ENCODE peak calls at places on chromosomes 1 and 21, in five cellular contexts. One of them, this sample, is unnamed.

GRCh38 chr1:160797861-160798273 is 1.9 kb downstream of the LY9 start:
- DNase-seq in K562: no peak
- DNase-seq in HepG2: no peak
- DNase-seq in WTC11: no peak
- DNase-seq in H1: no peak
- DNase-seq in this sample: no peak

GRCh38 chr1:41322835-41323234 is 38.4 kb upstream of the FOXO6 start:
- DNase-seq in K562: peak; percentile 60
- DNase-seq in HepG2: peak; percentile 46
- DNase-seq in WTC11: peak; percentile 75
- DNase-seq in H1: peak; percentile 80
- DNase-seq in this sample: no peak

GRCh38 chr21:17389311-17389710 is 123.5 kb upstream of the CXADR start:
- DNase-seq in K562: no peak
- DNase-seq in HepG2: no peak
- DNase-seq in WTC11: no peak
- DNase-seq in H1: no peak
- DNase-seq in this sample: no peak

GRCh38 chr1:204465469-204466415 is 28.9 kb downstream of the PIK3C2B start:
- DNase-seq in K562: peak; percentile 68
- DNase-seq in HepG2: no peak
- DNase-seq in WTC11: no peak
- DNase-seq in H1: no peak
- DNase-seq in this sample: peak; percentile 63

GRCh38 chr1:210437781-210438180 is 109.1 kb downstream of the HHAT start:
- DNase-seq in K562: no peak
- DNase-seq in HepG2: no peak
- DNase-seq in WTC11: no peak
- DNase-seq in H1: no peak
- DNase-seq in this sample: no peak

GRCh38 chr1:161119379-161120061 is 1.6 kb downstream of the NIT1 start:
- DNase-seq in K562: peak; percentile 68
- DNase-seq in HepG2: no peak
- DNase-seq in WTC11: peak; percentile 25
- DNase-seq in H1: no peak
- DNase-seq in this sample: no peak

GRCh38 chr1:176843352-176844297 is 320.9 kb downstream of the ASTN1 start:
- DNase-seq in K562: peak; percentile 19
- DNase-seq in HepG2: peak; percentile 7
- DNase-seq in WTC11: peak; percentile 22
- DNase-seq in H1: no peak
- DNase-seq in this sample: no peak

GRCh38 chr1:16075337-16076002 is 2.0 kb upstream of the FAM131C start:
- DNase-seq in K562: no peak
- DNase-seq in HepG2: no peak
- DNase-seq in WTC11: no peak
- DNase-seq in H1: no peak
- DNase-seq in this sample: no peak

GRCh38 chr1:180905927-180906326 is 6.8 kb upstream of the KIAA1614 start:
- DNase-seq in K562: peak; percentile 38
- DNase-seq in HepG2: no peak
- DNase-seq in WTC11: no peak
- DNase-seq in H1: peak; percentile 39
- DNase-seq in this sample: no peak

GRCh38 chr1:163315773-163316374 is 5.9 kb upstream of the NUF2 start:
- DNase-seq in K562: no peak
- DNase-seq in HepG2: peak; percentile 31
- DNase-seq in WTC11: no peak
- DNase-seq in H1: no peak
- DNase-seq in this sample: no peak

GRCh38 chr1:45198185-45198584 is 8.2 kb downstream of the ZSWIM5 start:
- DNase-seq in K562: no peak
- DNase-seq in HepG2: peak; percentile 21
- DNase-seq in WTC11: no peak
- DNase-seq in H1: no peak
- DNase-seq in this sample: no peak

GRCh38 chr1:234322979-234323378 is 50.3 kb upstream of the COA6 start:
- DNase-seq in K562: peak; percentile 71
- DNase-seq in HepG2: peak; percentile 44
- DNase-seq in WTC11: peak; percentile 91
- DNase-seq in H1: peak; percentile 89
- DNase-seq in this sample: no peak

GRCh38 chr1:160674415-160674814 is 27.6 kb upstream of the SLAMF1 start:
- DNase-seq in K562: no peak
- DNase-seq in HepG2: no peak
- DNase-seq in WTC11: no peak
- DNase-seq in H1: no peak
- DNase-seq in this sample: no peak

GRCh38 chr21:15272591-15272990 is 207.8 kb upstream of the NRIP1 start:
- DNase-seq in K562: no peak
- DNase-seq in HepG2: no peak
- DNase-seq in WTC11: no peak
- DNase-seq in H1: no peak
- DNase-seq in this sample: no peak

GRCh38 chr1:243796016-243796415 is 54.0 kb downstream of the AKT3 start:
- DNase-seq in K562: no peak
- DNase-seq in HepG2: no peak
- DNase-seq in WTC11: no peak
- DNase-seq in H1: no peak
- DNase-seq in this sample: no peak

GRCh38 chr1:178344513-178345077 is 152.2 kb downstream of the CLEC20A start:
- DNase-seq in K562: no peak
- DNase-seq in HepG2: peak; percentile 36
- DNase-seq in WTC11: no peak
- DNase-seq in H1: no peak
- DNase-seq in this sample: peak; percentile 1

GRCh38 chr1:221715321-221716169 is 26.3 kb downstream of the DUSP10 start:
- DNase-seq in K562: no peak
- DNase-seq in HepG2: peak; percentile 79
- DNase-seq in WTC11: peak; percentile 58
- DNase-seq in H1: no peak
- DNase-seq in this sample: no peak

GRCh38 chr1:230327892-230328284 is 98.2 kb downstream of the PGBD5 start:
- DNase-seq in K562: no peak
- DNase-seq in HepG2: no peak
- DNase-seq in WTC11: no peak
- DNase-seq in H1: no peak
- DNase-seq in this sample: peak; percentile 5

GRCh38 chr1:151825204-151825603 is 6.4 kb downstream of the RORC start:
- DNase-seq in K562: no peak
- DNase-seq in HepG2: no peak
- DNase-seq in WTC11: no peak
- DNase-seq in H1: no peak
- DNase-seq in this sample: no peak

GRCh38 chr1:61043010-61043820 is 39.1 kb upstream of the NFIA start:
- DNase-seq in K562: no peak
- DNase-seq in HepG2: peak; percentile 37
- DNase-seq in WTC11: peak; percentile 96
- DNase-seq in H1: peak; percentile 99
- DNase-seq in this sample: no peak

GRCh38 chr1:178011101-178011828 is 41.4 kb upstream of the SEC16B start:
- DNase-seq in K562: no peak
- DNase-seq in HepG2: peak; percentile 24
- DNase-seq in WTC11: no peak
- DNase-seq in H1: no peak
- DNase-seq in this sample: no peak

GRCh38 chr1:230315099-230315498 is 111.0 kb downstream of the PGBD5 start:
- DNase-seq in K562: no peak
- DNase-seq in HepG2: no peak
- DNase-seq in WTC11: no peak
- DNase-seq in H1: no peak
- DNase-seq in this sample: no peak

GRCh38 chr1:94783342-94784264 is 36.6 kb upstream of the SLC44A3 start:
- DNase-seq in K562: no peak
- DNase-seq in HepG2: no peak
- DNase-seq in WTC11: no peak
- DNase-seq in H1: no peak
- DNase-seq in this sample: no peak

GRCh38 chr1:228393268-228393699 is 13.4 kb downstream of the TRIM11 start:
- DNase-seq in K562: no peak
- DNase-seq in HepG2: peak; percentile 16
- DNase-seq in WTC11: no peak
- DNase-seq in H1: no peak
- DNase-seq in this sample: no peak

GRCh38 chr1:8516793-8517556 is 199.1 kb downstream of the SLC45A1 start:
- DNase-seq in K562: no peak
- DNase-seq in HepG2: no peak
- DNase-seq in WTC11: no peak
- DNase-seq in H1: no peak
- DNase-seq in this sample: no peak

GRCh38 chr1:8519167-8519566 is 201.3 kb downstream of the SLC45A1 start:
- DNase-seq in K562: no peak
- DNase-seq in HepG2: no peak
- DNase-seq in WTC11: no peak
- DNase-seq in H1: no peak
- DNase-seq in this sample: no peak

GRCh38 chr1:8518490-8518801 is 200.5 kb downstream of the SLC45A1 start:
- DNase-seq in K562: no peak
- DNase-seq in HepG2: no peak
- DNase-seq in WTC11: no peak
- DNase-seq in H1: no peak
- DNase-seq in this sample: no peak

GRCh38 chr1:8516278-8516777 is 198.4 kb downstream of the SLC45A1 start:
- DNase-seq in K562: no peak
- DNase-seq in HepG2: no peak
- DNase-seq in WTC11: no peak
- DNase-seq in H1: no peak
- DNase-seq in this sample: no peak

GRCh38 chr1:8517579-8518489 is 199.9 kb downstream of the SLC45A1 start:
- DNase-seq in K562: no peak
- DNase-seq in HepG2: no peak
- DNase-seq in WTC11: no peak
- DNase-seq in H1: no peak
- DNase-seq in this sample: no peak
- TF ChIP-seq ATF2 in K562: no peak
- TF ChIP-seq ATF2 in HepG2: no peak
- TF ChIP-seq ATF2 in WTC11: no peak
- TF ChIP-seq ATF2 in H1: no peak
- TF ChIP-seq ATF2 in this sample: no peak

DNA sequence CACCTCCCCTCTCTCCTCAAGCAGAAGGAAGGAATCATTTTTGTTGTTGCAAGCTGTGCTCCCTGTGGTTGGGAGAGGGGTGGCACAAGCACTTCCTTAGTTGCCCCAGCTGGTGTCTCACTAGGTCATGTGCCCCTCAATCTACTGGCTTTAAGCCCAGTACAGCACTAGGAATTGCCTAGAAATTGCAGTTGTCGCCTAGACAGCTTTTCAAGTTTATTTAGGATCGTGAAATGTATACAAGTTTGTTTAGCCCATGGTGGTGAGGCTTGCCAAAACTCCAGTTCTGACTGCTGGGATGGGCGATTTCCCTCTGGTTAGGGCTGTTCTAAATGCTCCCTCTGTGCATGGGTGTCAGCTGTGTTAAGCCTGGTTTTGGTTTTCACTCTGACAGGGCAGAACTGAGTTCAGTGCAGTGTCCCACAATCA is 126.8 kb upstream of the ZNF644 start:
- DNase-seq in K562: no peak
- DNase-seq in HepG2: no peak
- DNase-seq in WTC11: no peak
- DNase-seq in H1: no peak
- DNase-seq in this sample: no peak
- TF ChIP-seq ATF2 in K562: no peak
- TF ChIP-seq ATF2 in HepG2: no peak
- TF ChIP-seq ATF2 in WTC11: no peak
- TF ChIP-seq ATF2 in H1: no peak
- TF ChIP-seq ATF2 in this sample: no peak

GRCh38 chr1:236603896-236604217 is 459 bp downstream of the HEATR1 start:
- DNase-seq in K562: peak; percentile 44
- DNase-seq in HepG2: no peak
- DNase-seq in WTC11: no peak
- DNase-seq in H1: no peak
- DNase-seq in this sample: no peak
- TF ChIP-seq ATF2 in K562: no peak
- TF ChIP-seq ATF2 in HepG2: no peak
- TF ChIP-seq ATF2 in WTC11: no peak
- TF ChIP-seq ATF2 in H1: no peak
- TF ChIP-seq ATF2 in this sample: no peak

GRCh38 chr1:173411835-173412742 is 65.0 kb upstream of the PRDX6 start:
- DNase-seq in K562: no peak
- DNase-seq in HepG2: no peak
- DNase-seq in WTC11: no peak
- DNase-seq in H1: no peak
- DNase-seq in this sample: no peak
- TF ChIP-seq ATF2 in K562: no peak
- TF ChIP-seq ATF2 in HepG2: no peak
- TF ChIP-seq ATF2 in WTC11: no peak
- TF ChIP-seq ATF2 in H1: no peak
- TF ChIP-seq ATF2 in this sample: no peak

DNA sequence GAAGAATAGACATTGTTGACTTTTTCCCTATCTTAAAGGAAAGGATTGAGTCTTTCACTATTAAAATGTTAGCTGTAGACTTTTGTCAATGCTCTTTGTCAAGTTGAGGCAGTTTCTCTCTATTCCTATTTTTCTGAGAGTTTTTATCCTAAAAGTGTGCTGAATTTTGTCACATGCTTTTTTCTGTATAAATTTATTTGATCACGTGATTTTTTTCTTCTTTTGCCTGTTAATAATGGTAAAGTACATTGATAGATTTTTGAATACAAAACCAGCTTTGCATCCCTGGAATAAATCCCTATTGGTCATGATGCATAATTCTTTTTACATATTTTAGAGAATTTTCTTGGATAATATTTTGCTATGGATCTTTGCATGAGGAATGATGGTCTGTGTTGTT is 60.1 kb downstream of the DNAH14 start:
- DNase-seq in K562: no peak
- DNase-seq in HepG2: no peak
- DNase-seq in WTC11: no peak
- DNase-seq in H1: no peak
- DNase-seq in this sample: no peak
- TF ChIP-seq ATF2 in K562: no peak
- TF ChIP-seq ATF2 in HepG2: no peak
- TF ChIP-seq ATF2 in WTC11: no peak
- TF ChIP-seq ATF2 in H1: no peak
- TF ChIP-seq ATF2 in this sample: no peak

GRCh38 chr1:57131701-57132394 is 166.0 kb upstream of the C8B start:
- DNase-seq in K562: no peak
- DNase-seq in HepG2: no peak
- DNase-seq in WTC11: no peak
- DNase-seq in H1: no peak
- DNase-seq in this sample: no peak
- TF ChIP-seq ATF2 in K562: no peak
- TF ChIP-seq ATF2 in HepG2: no peak
- TF ChIP-seq ATF2 in WTC11: no peak
- TF ChIP-seq ATF2 in H1: no peak
- TF ChIP-seq ATF2 in this sample: no peak

GRCh38 chr1:51990478-51990965 is at the start of gene RAB3B:
- DNase-seq in K562: peak; percentile 95
- DNase-seq in HepG2: peak; percentile 40
- DNase-seq in WTC11: peak; percentile 99
- DNase-seq in H1: peak; percentile 99
- DNase-seq in this sample: no peak
- TF ChIP-seq ATF2 in K562: no peak
- TF ChIP-seq ATF2 in HepG2: no peak
- TF ChIP-seq ATF2 in WTC11: no peak
- TF ChIP-seq ATF2 in H1: no peak
- TF ChIP-seq ATF2 in this sample: no peak